ENCODE peak calls at places on chromosome 3, in nine cellular contexts. Y is GM12865; U is NCI-H2029 treated with DMSO at 0.1 percent for 48 hours; E is endothelial cell of umbilical vein; K is stimulated activated CD4-positive, alpha-beta T cell treated with anti-CD3 and anti-CD28 coated beads, Interleukin-15, amount 100 ng/mL, for 48 hours; V is pons; T is progenitor cell of endocrine pancreas; S is EH; F is neural progenitor cell. J is an unnamed sample.
A peak's percentile ranks its signal among the peaks of the same experiment; 100 is the strongest.

GRCh38 chr3:78029775-78030174 is 989.9 kb downstream of the ROBO2 start:
- DNase-seq in Y (no peak), V (no peak), E (no peak), T (no peak), S (no peak), F (no peak), U (no peak), K (no peak), J (no peak)

GRCh38 chr3:72310028-72310987 is 525.4 kb upstream of the PROK2 start:
- DNase-seq in U (no peak), E (peak; percentile 97), V (no peak), S (peak; percentile 95), F (no peak), K (no peak), Y (peak; percentile 91), T (no peak), J (peak; percentile 8)

GRCh38 chr3:27483117-27484001 is 825 bp downstream of the SLC4A7 start:
- DNase-seq in E (peak; percentile 80), F (peak; percentile 65), S (peak; percentile 84), V (peak; percentile 69), U (peak; percentile 22), K (no peak), Y (peak; percentile 85), T (peak; percentile 24), J (peak; percentile 52)

GRCh38 chr3:188947983-188948657 is 223.7 kb upstream of the TPRG1 start:
- DNase-seq in T (no peak), V (peak; percentile 92), Y (no peak), S (peak; percentile 95), F (peak; percentile 86), U (peak; percentile 89), E (peak; percentile 84), K (no peak), J (no peak)

GRCh38 chr3:172090035-172090434 is 50.7 kb downstream of the FNDC3B start:
- DNase-seq in T (no peak), V (no peak), E (no peak), S (no peak), K (no peak), Y (no peak), F (no peak), U (no peak), J (no peak)

GRCh38 chr3:30672959-30673358 is 66.6 kb downstream of the TGFBR2 start:
- DNase-seq in U (no peak), K (no peak), S (no peak), Y (no peak), F (no peak), V (no peak), T (no peak), E (no peak), J (no peak)

GRCh38 chr3:186060222-186060621 is 48.7 kb downstream of the ETV5 start:
- DNase-seq in S (no peak), V (no peak), K (peak; percentile 15), U (no peak), Y (peak; percentile 75), F (no peak), T (no peak), E (no peak), J (no peak)

GRCh38 chr3:86563358-86563970 is 427.5 kb downstream of the VGLL3 start:
- DNase-seq in T (no peak), S (peak; percentile 37), U (peak; percentile 72), E (peak; percentile 26), Y (peak; percentile 41), V (peak; percentile 55), K (no peak), F (peak; percentile 76), J (peak; percentile 57)

GRCh38 chr3:197547618-197548017 is 8.2 kb downstream of the BDH1 start:
- DNase-seq in U (no peak), Y (no peak), V (no peak), F (peak; percentile 69), E (no peak), T (no peak), K (no peak), S (peak; percentile 17), J (peak; percentile 18)

GRCh38 chr3:77524467-77524866 is 484.6 kb downstream of the ROBO2 start:
- DNase-seq in S (no peak), Y (no peak), K (no peak), U (no peak), V (no peak), E (no peak), T (no peak), F (peak; percentile 28), J (no peak)

GRCh38 chr3:114498779-114499370 is 205.0 kb downstream of the TIGIT start:
- DNase-seq in Y (no peak), E (no peak), U (no peak), V (peak; percentile 65), T (no peak), K (no peak), S (peak; percentile 83), F (peak; percentile 36), J (peak; percentile 26)

GRCh38 chr3:46914849-46915248 is 37.3 kb downstream of the PTH1R start:
- DNase-seq in E (no peak), S (no peak), U (no peak), K (no peak), T (no peak), Y (no peak), F (no peak), V (no peak), J (no peak)

GRCh38 chr3:33883538-33884203 is 85.2 kb downstream of the PDCD6IP start:
- DNase-seq in F (peak; percentile 59), K (no peak), U (peak; percentile 60), E (peak; percentile 66), T (no peak), V (peak; percentile 60), S (peak; percentile 53), Y (peak; percentile 51), J (peak; percentile 61)

GRCh38 chr3:12764171-12764776 is 5.2 kb upstream of the TMEM40 start:
- DNase-seq in T (no peak), F (no peak), U (no peak), S (peak; percentile 6), V (no peak), K (no peak), E (no peak), Y (no peak), J (no peak)

GRCh38 chr3:140134231-140134630 is 199.2 kb downstream of the CLSTN2 start:
- DNase-seq in U (no peak), K (no peak), F (no peak), T (no peak), V (no peak), E (no peak), S (no peak), Y (no peak), J (no peak)

GRCh38 chr3:171829841-171830559 is 13.1 kb upstream of the TMEM212 start:
- DNase-seq in F (peak; percentile 76), T (peak; percentile 36), S (peak; percentile 81), Y (peak; percentile 70), K (no peak), U (no peak), E (peak; percentile 96), V (peak; percentile 86), J (peak; percentile 91)

GRCh38 chr3:27681249-27681748 is 40.8 kb downstream of the EOMES start:
- DNase-seq in T (no peak), K (peak; percentile 25), U (peak; percentile 94), E (peak; percentile 79), Y (peak; percentile 70), V (peak; percentile 82), S (peak; percentile 89), F (peak; percentile 73), J (peak; percentile 87)

GRCh38 chr3:141412936-141413354 is 44.6 kb downstream of the ZBTB38 start:
- DNase-seq in U (peak; percentile 86), K (no peak), F (peak; percentile 60), S (peak; percentile 81), E (peak; percentile 95), V (peak; percentile 92), Y (no peak), T (no peak), J (peak; percentile 54)

GRCh38 chr3:21835266-21835665 is 84.3 kb upstream of the ZNF385D start:
- DNase-seq in Y (no peak), E (no peak), U (no peak), F (no peak), V (no peak), K (no peak), S (peak; percentile 11), T (no peak), J (no peak)

GRCh38 chr3:13419356-13420050 is 619 bp downstream of the NUP210 start:
- DNase-seq in Y (peak; percentile 63), S (no peak), U (peak; percentile 44), F (peak; percentile 77), K (peak; percentile 39), E (no peak), V (peak; percentile 40), T (peak; percentile 33), J (no peak)

GRCh38 chr3:120457827-120458226 is 7.0 kb upstream of the FSTL1 start:
- DNase-seq in E (no peak), Y (no peak), K (no peak), V (no peak), U (no peak), T (no peak), F (no peak), S (no peak), J (no peak)

GRCh38 chr3:14441240-14441919 is 39.0 kb downstream of the SLC6A6 start:
- DNase-seq in Y (no peak), F (no peak), V (no peak), U (no peak), E (peak; percentile 58), S (peak; percentile 57), T (no peak), K (no peak), J (no peak)

GRCh38 chr3:12954891-12955650 is 113.7 kb upstream of the RPL32 start:
- DNase-seq in K (peak; percentile 9), S (peak; percentile 25), Y (peak; percentile 26), E (peak; percentile 55), T (no peak), F (no peak), U (peak; percentile 57), V (peak; percentile 69), J (no peak)

GRCh38 chr3:22982981-22983582 is 220.0 kb upstream of the UBE2E2 start:
- DNase-seq in T (no peak), Y (no peak), K (no peak), S (peak; percentile 6), U (no peak), V (no peak), F (no peak), E (no peak), J (no peak)

GRCh38 chr3:31379598-31379997 is 153.1 kb upstream of the STT3B start:
- DNase-seq in E (no peak), Y (no peak), F (no peak), V (no peak), K (no peak), T (no peak), S (no peak), U (no peak), J (no peak)

GRCh38 chr3:100041328-100041749 is 73.0 kb downstream of the FILIP1L start:
- DNase-seq in Y (no peak), F (no peak), E (peak; percentile 99), T (no peak), V (no peak), K (no peak), S (peak; percentile 93), U (no peak), J (no peak)

GRCh38 chr3:116288480-116288879 is 156.8 kb downstream of the LSAMP start:
- DNase-seq in T (no peak), E (no peak), K (no peak), Y (peak; percentile 19), U (no peak), S (no peak), F (no peak), V (no peak), J (peak; percentile 83)

GRCh38 chr3:183895296-183895695 is 10.6 kb upstream of the PARL start:
- DNase-seq in U (peak; percentile 37), T (no peak), V (peak; percentile 40), F (peak; percentile 63), K (no peak), Y (peak; percentile 71), S (peak; percentile 72), E (peak; percentile 43), J (peak; percentile 76)

GRCh38 chr3:127265581-127265981 is 22.3 kb downstream of the PRR20G start:
- DNase-seq in S (no peak), U (no peak), T (no peak), Y (no peak), V (no peak), K (no peak), F (no peak), E (no peak), J (no peak)

GRCh38 chr3:16378920-16379319 is 113.9 kb downstream of the OXNAD1 start:
- DNase-seq in Y (peak; percentile 84), V (no peak), U (no peak), S (peak; percentile 79), T (no peak), E (no peak), F (no peak), K (no peak), J (no peak)

GRCh38 chr3:191051037-191051436 is 148.0 kb upstream of the OSTN start:
- DNase-seq in E (peak; percentile 27), K (no peak), Y (peak; percentile 21), F (peak; percentile 56), S (peak; percentile 37), T (no peak), U (peak; percentile 5), V (peak; percentile 47), J (peak; percentile 51)

J was measured in SK-MEL-5.